ENCODE peak calls at places on chromosomes 16 and 17, in five cellular contexts. X, H, Q, F and B are unnamed samples.

GRCh38 chr16:85080923-85081498 is 31.3 kb downstream of the CIBAR2 start:
- DNase-seq in Q (no peak), F (no peak), X (no peak), H (peak), B (no peak)

GRCh38 chr17:29140631-29141483 is 39.3 kb downstream of the MYO18A start:
- DNase-seq in H (no peak), X (no peak), Q (peak), F (no peak), B (no peak)

GRCh38 chr17:43695968-43696865 is 34.5 kb upstream of the MEOX1 start:
- DNase-seq in H (no peak), F (no peak), X (no peak), Q (no peak), B (peak)

GRCh38 chr16:51545951-51546350 is 394.9 kb upstream of the SALL1 start:
- DNase-seq in X (no peak), F (no peak), H (no peak), Q (no peak), B (no peak)

GRCh38 chr17:4229627-4230026 is 34.2 kb downstream of the ANKFY1 start:
- DNase-seq in H (no peak), F (peak), X (peak), Q (no peak), B (peak)

GRCh38 chr17:7294614-7295153 is at the start of gene YBX2:
- DNase-seq in H (no peak), Q (peak), X (no peak), F (peak), B (peak)

GRCh38 chr17:71187145-71187878 is 933.5 kb upstream of the SOX9 start:
- DNase-seq in H (no peak), Q (no peak), X (no peak), F (no peak), B (no peak)

GRCh38 chr16:55179858-55180585 is 144.0 kb upstream of the IRX6 start:
- DNase-seq in Q (no peak), F (no peak), H (no peak), X (no peak), B (no peak)

GRCh38 chr16:73179671-73180370 is 131.9 kb upstream of the ZFHX3 start:
- DNase-seq in Q (no peak), X (no peak), F (no peak), H (no peak), B (no peak)

GRCh38 chr16:84423416-84423837 is 55.1 kb downstream of the ATP2C2 start:
- DNase-seq in Q (peak), X (peak), F (peak), H (peak), B (peak)

GRCh38 chr17:73593249-73593965 is 50.8 kb downstream of the SDK2 start:
- DNase-seq in H (no peak), Q (peak), F (no peak), X (no peak), B (no peak)

GRCh38 chr17:65583921-65584603 is 22.6 kb upstream of the AXIN2 start:
- DNase-seq in H (no peak), F (no peak), X (no peak), Q (peak), B (no peak)

GRCh38 chr17:67245073-67245693 is at the start of gene HELZ:
- DNase-seq in H (peak), F (peak), Q (peak), X (peak), B (peak)

GRCh38 chr16:14088155-14088753 is 17.1 kb downstream of the MRTFB start:
- DNase-seq in Q (no peak), X (no peak), F (no peak), H (no peak), B (no peak)

GRCh38 chr17:77756846-77757610 is 201.5 kb upstream of the TNRC6C start:
- DNase-seq in F (no peak), X (no peak), H (no peak), Q (no peak), B (no peak)

GRCh38 chr16:81035975-81036750 is 521 bp downstream of the ATMIN start:
- DNase-seq in F (peak), H (no peak), X (peak), Q (peak), B (peak)